ENCODE peak calls at places on chromosomes 1 and 21, in eight cellular contexts. P, J, A, N, W, F, O and U are unnamed samples.
A peak's percentile ranks its signal among the peaks of the same experiment; 100 is the strongest.

GRCh38 chr1:167251482-167251881 is 30.8 kb downstream of the POU2F1 start:
- DNase-seq in P (no peak), J (no peak), A (no peak), N (no peak), W (no peak), F (no peak), O (no peak), U (no peak)

GRCh38 chr21:41600961-41601572 is 93.1 kb upstream of the TMPRSS2 start:
- DNase-seq in P (no peak), J (no peak), A (no peak), N (no peak), W (no peak), F (no peak), O (no peak), U (no peak)

GRCh38 chr1:154429118-154429517 is 24.0 kb downstream of the IL6R start:
- DNase-seq in P (no peak), J (no peak), A (no peak), N (no peak), W (no peak), F (no peak), O (no peak), U (no peak)

GRCh38 chr1:41268154-41268770 is 26.2 kb upstream of the SCMH1 start:
- DNase-seq in P (peak; percentile 46), J (peak; percentile 3), A (peak; percentile 98), N (peak; percentile 43), W (peak; percentile 72), F (peak; percentile 51), O (peak; percentile 59), U (peak; percentile 71)

GRCh38 chr1:24321712-24322635 is 2.8 kb downstream of the GRHL3 start:
- DNase-seq in P (peak; percentile 51), J (peak; percentile 17), A (no peak), N (peak; percentile 15), W (peak; percentile 50), F (peak; percentile 29), O (peak; percentile 81), U (peak; percentile 28)

GRCh38 chr1:171743014-171743870 is 1.4 kb upstream of the VAMP4 start:
- DNase-seq in P (peak; percentile 49), J (no peak), A (no peak), N (no peak), W (peak; percentile 43), F (no peak), O (peak; percentile 25), U (no peak)

GRCh38 chr1:200237066-200237465 is 172.8 kb downstream of the ZNF281 start:
- DNase-seq in P (no peak), J (no peak), A (no peak), N (no peak), W (no peak), F (no peak), O (no peak), U (no peak)

GRCh38 chr1:67053535-67053784 is 488 bp downstream of the SLC35D1 start:
- DNase-seq in P (no peak), J (no peak), A (no peak), N (peak; percentile 8), W (no peak), F (no peak), O (peak; percentile 29), U (no peak)

GRCh38 chr1:4108741-4109625 is 208.9 kb upstream of the C1orf174 start:
- DNase-seq in P (no peak), J (no peak), A (no peak), N (no peak), W (no peak), F (no peak), O (peak; percentile 83), U (no peak)

GRCh38 chr1:210696709-210697108 is 368.0 kb downstream of the HHAT start:
- DNase-seq in P (no peak), J (no peak), A (no peak), N (no peak), W (no peak), F (no peak), O (no peak), U (no peak)

GRCh38 chr1:214452152-214452806 is 99.1 kb downstream of the PTPN14 start:
- DNase-seq in P (no peak), J (no peak), A (no peak), N (no peak), W (no peak), F (no peak), O (no peak), U (peak; percentile 6)

GRCh38 chr1:191963781-191964455 is 194.3 kb upstream of the RGS18 start:
- DNase-seq in P (no peak), J (no peak), A (no peak), N (no peak), W (no peak), F (no peak), O (no peak), U (no peak)

GRCh38 chr1:99672500-99673213 is 26.7 kb downstream of the PALMD start:
- DNase-seq in P (no peak), J (no peak), A (no peak), N (no peak), W (no peak), F (no peak), O (no peak), U (no peak)

GRCh38 chr1:42738678-42739226 is 1.3 kb downstream of the CLDN19 start:
- DNase-seq in P (no peak), J (no peak), A (no peak), N (no peak), W (no peak), F (no peak), O (no peak), U (peak; percentile 14)

GRCh38 chr21:43369124-43369523 is 57.8 kb downstream of the SIK1 start:
- DNase-seq in P (no peak), J (no peak), A (peak; percentile 28), N (no peak), W (peak; percentile 76), F (no peak), O (no peak), U (peak; percentile 42)

GRCh38 chr1:81463889-81464288 is 336.8 kb upstream of the ADGRL2 start:
- DNase-seq in P (no peak), J (no peak), A (no peak), N (no peak), W (no peak), F (no peak), O (no peak), U (no peak)

GRCh38 chr1:206447792-206448191 is 22.5 kb upstream of the IKBKE start:
- DNase-seq in P (no peak), J (no peak), A (no peak), N (no peak), W (no peak), F (no peak), O (no peak), U (no peak)

GRCh38 chr1:238753205-238753720 is 633.1 kb upstream of the CHRM3 start:
- DNase-seq in P (no peak), J (no peak), A (no peak), N (no peak), W (no peak), F (no peak), O (no peak), U (no peak)

GRCh38 chr1:85184245-85184644 is 16.6 kb downstream of the SYDE2 start:
- DNase-seq in P (no peak), J (no peak), A (no peak), N (no peak), W (no peak), F (no peak), O (no peak), U (no peak)

GRCh38 chr21:37868446-37868845 is 47.8 kb downstream of the KCNJ6 start:
- DNase-seq in P (no peak), J (no peak), A (no peak), N (no peak), W (no peak), F (no peak), O (no peak), U (no peak)

GRCh38 chr1:32413507-32414185 is 19.4 kb upstream of the BSDC1 start:
- DNase-seq in P (no peak), J (peak; percentile 28), A (peak; percentile 67), N (peak; percentile 53), W (peak; percentile 50), F (peak; percentile 69), O (no peak), U (peak; percentile 74)

GRCh38 chr21:36976882-36977651 is 10.6 kb upstream of the HLCS start:
- DNase-seq in P (peak; percentile 27), J (peak; percentile 78), A (no peak), N (no peak), W (peak; percentile 33), F (no peak), O (no peak), U (peak; percentile 87)

GRCh38 chr1:179101566-179101965 is 19.7 kb downstream of the TOR3A start:
- DNase-seq in P (no peak), J (no peak), A (no peak), N (no peak), W (no peak), F (no peak), O (no peak), U (no peak)

GRCh38 chr1:165842363-165843129 is 15.1 kb downstream of the UCK2 start:
- DNase-seq in P (no peak), J (peak; percentile 13), A (peak; percentile 34), N (no peak), W (no peak), F (no peak), O (no peak), U (peak; percentile 53)